ENCODE peak calls at places on chromosomes 4 and X, in four cellular contexts. B is fibroblast of lung, V is NCI-H510A, E is lower leg skin. L is an unnamed sample.

GRCh38 chr4:146179784-146180405 is 4.4 kb downstream of the LSM6 start:
- DNase-seq in E (no peak), B (no peak), V (no peak), L (no peak)

GRCh38 chr4:74218201-74218600 is 60.3 kb downstream of the MTHFD2L start:
- DNase-seq in V (no peak), B (no peak), E (no peak), L (no peak)

GRCh38 chr4:5399790-5400421 is 308.5 kb downstream of the EVC2 start:
- DNase-seq in B (peak; percentile 40), E (no peak), V (no peak), L (no peak)

GRCh38 chrX:68504237-68504636 is 5.4 kb downstream of the YIPF6 start:
- DNase-seq in B (peak; percentile 67), V (no peak), E (no peak), L (no peak)

GRCh38 chr4:87499415-87500106 is 29.6 kb downstream of the SPARCL1 start:
- DNase-seq in V (no peak), B (no peak), E (no peak), L (no peak)

GRCh38 chr4:109833756-109834155 is 6.0 kb downstream of the RRH start:
- DNase-seq in V (no peak), E (no peak), B (no peak), L (no peak)

GRCh38 chr4:87073570-87074470 is 139.0 kb downstream of the AFF1 start:
- DNase-seq in V (peak; percentile 55), B (peak; percentile 53), E (no peak), L (peak; percentile 59)

GRCh38 chrX:24506082-24506481 is 41.0 kb downstream of the PDK3 start:
- DNase-seq in V (no peak), E (no peak), B (no peak), L (no peak)

GRCh38 chrX:119013146-119013545 is 38.7 kb downstream of the LONRF3 start:
- DNase-seq in B (no peak), V (no peak), E (no peak), L (no peak)

GRCh38 chrX:55816023-55816422 is 98.5 kb downstream of the RRAGB start:
- DNase-seq in B (no peak), E (no peak), V (no peak), L (no peak)

GRCh38 chr4:179582164-179582563 is 2139.9 kb upstream of the AGA start:
- DNase-seq in E (no peak), V (no peak), B (no peak), L (no peak)

GRCh38 chrX:125289209-125289608 is 30.5 kb upstream of the TEX13C start:
- DNase-seq in V (no peak), E (no peak), B (no peak), L (no peak)